ENCODE peak calls at places on chromosomes 7 and 10, in six cellular contexts. Y, S, Z, M, W and V are unnamed samples.

GRCh38 chr10:97736403-97736901 is 476 bp upstream of the ZFYVE27 start:
- DNase-seq in Y (no peak), S (no peak), Z (no peak), M (no peak), W (no peak), V (no peak)

GRCh38 chr10:21456160-21456559 is 69.3 kb downstream of the SKIDA1 start:
- DNase-seq in Y (no peak), S (no peak), Z (no peak), M (no peak), W (no peak), V (no peak)

GRCh38 chr7:44634839-44635591 is 28.6 kb downstream of the OGDH start:
- DNase-seq in Y (no peak), S (no peak), Z (no peak), M (peak; percentile 49), W (no peak), V (no peak)

GRCh38 chr7:74454948-74455804 is 1.5 kb downstream of the GTF2IRD1 start:
- DNase-seq in Y (no peak), S (no peak), Z (no peak), M (peak; percentile 23), W (no peak), V (no peak)

GRCh38 chr7:25495342-25495855 is 267.1 kb upstream of the NPVF start:
- DNase-seq in Y (no peak), S (no peak), Z (no peak), M (no peak), W (no peak), V (no peak)

GRCh38 chr10:113520606-113521481 is 32.0 kb upstream of the HABP2 start:
- DNase-seq in Y (peak; percentile 75), S (no peak), Z (no peak), M (peak; percentile 94), W (peak; percentile 88), V (no peak)

GRCh38 chr10:52308251-52309031 is 5.6 kb upstream of the DKK1 start:
- DNase-seq in Y (peak; percentile 78), S (no peak), Z (no peak), M (peak; percentile 87), W (peak; percentile 90), V (no peak)

GRCh38 chr10:77695186-77695585 is 57.6 kb upstream of the KCNMA1 start:
- DNase-seq in Y (no peak), S (no peak), Z (no peak), M (no peak), W (no peak), V (no peak)

GRCh38 chr7:103106336-103107070 is 31.6 kb downstream of the ARMC10 start:
- DNase-seq in Y (no peak), S (no peak), Z (no peak), M (no peak), W (no peak), V (no peak)

GRCh38 chr7:7178081-7178480 is 4.3 kb upstream of the C1GALT1 start:
- DNase-seq in Y (no peak), S (no peak), Z (no peak), M (peak; percentile 63), W (no peak), V (no peak)

GRCh38 chr7:116197355-116197754 is 13.0 kb upstream of the TES start:
- DNase-seq in Y (no peak), S (no peak), Z (no peak), M (peak; percentile 88), W (peak; percentile 15), V (peak; percentile 87)

GRCh38 chr10:51001587-51001986 is 72.7 kb upstream of the PRKG1 start:
- DNase-seq in Y (no peak), S (no peak), Z (no peak), M (peak; percentile 64), W (peak; percentile 40), V (no peak)

GRCh38 chr10:13987472-13987871 is 343.3 kb downstream of the FRMD4A start:
- DNase-seq in Y (no peak), S (no peak), Z (no peak), M (peak; percentile 84), W (peak; percentile 68), V (peak; percentile 70)

GRCh38 chr7:19442016-19442785 is 266.6 kb downstream of the POLR1F start:
- DNase-seq in Y (peak; percentile 58), S (no peak), Z (no peak), M (peak; percentile 76), W (peak; percentile 67), V (peak; percentile 30)

GRCh38 chr10:96017227-96017687 is 26.1 kb upstream of the CCNJ start:
- DNase-seq in Y (peak; percentile 37), S (no peak), Z (no peak), M (peak; percentile 65), W (peak; percentile 65), V (peak; percentile 43)

GRCh38 chr7:30549933-30550493 is 44.7 kb upstream of the GARS1 start:
- DNase-seq in Y (no peak), S (no peak), Z (no peak), M (no peak), W (no peak), V (no peak)

GRCh38 chr7:114405427-114405826 is 9.2 kb upstream of the FOXP2 start:
- DNase-seq in Y (no peak), S (no peak), Z (no peak), M (peak; percentile 45), W (no peak), V (no peak)

GRCh38 chr7:43072530-43072929 is 39.9 kb upstream of the HECW1 start:
- DNase-seq in Y (no peak), S (no peak), Z (no peak), M (no peak), W (no peak), V (no peak)

GRCh38 chr10:34955391-34955790 is 134.8 kb downstream of the CUL2 start:
- DNase-seq in Y (no peak), S (no peak), Z (no peak), M (no peak), W (peak; percentile 23), V (no peak)

GRCh38 chr10:119299531-119299930 is 92.2 kb downstream of the GRK5 start:
- DNase-seq in Y (no peak), S (no peak), Z (no peak), M (no peak), W (no peak), V (no peak)

GRCh38 chr10:51530540-51530939 is 168.9 kb downstream of the CSTF2T start:
- DNase-seq in Y (no peak), S (no peak), Z (no peak), M (no peak), W (no peak), V (no peak)

GRCh38 chr7:28347964-28348363 is 64.4 kb upstream of the CREB5 start:
- DNase-seq in Y (peak; percentile 22), S (no peak), Z (no peak), M (peak; percentile 94), W (peak; percentile 48), V (peak; percentile 65)

GRCh38 chr10:88070080-88070880 is 206.9 kb downstream of the PTEN start:
- DNase-seq in Y (peak; percentile 14), S (no peak), Z (no peak), M (no peak), W (no peak), V (no peak)

GRCh38 chr10:118850418-118851061 is 95.8 kb upstream of the CACUL1 start:
- DNase-seq in Y (peak; percentile 35), S (peak; percentile 42), Z (peak; percentile 60), M (peak; percentile 80), W (peak; percentile 56), V (no peak)

GRCh38 chr10:132869621-132870020 is 72.7 kb downstream of the CFAP46 start:
- DNase-seq in Y (no peak), S (no peak), Z (no peak), M (no peak), W (no peak), V (no peak)

GRCh38 chr7:98366562-98366938 is 34.3 kb downstream of the BAIAP2L1 start:
- DNase-seq in Y (no peak), S (no peak), Z (no peak), M (no peak), W (no peak), V (no peak)